ENCODE peak calls at places on chromosomes 1 and 21, in six cellular contexts. F, N, L, J, S and Q are unnamed samples. For H3K27me3 and H3K4me1, the result is how much of the 10 kb centered on the place peaks cover.

GRCh38 chr1:175015243-175015642 is 8.0 kb downstream of the MRPS14 start:
- DNase-seq in S (peak), N (no peak), L (no peak), F (no peak), J (no peak), Q (no peak)

GRCh38 chr1:87435484-87435883 is 106.8 kb downstream of the LMO4 start:
- DNase-seq in S (no peak), N (no peak), F (no peak), J (no peak), L (no peak), Q (no peak)

GRCh38 chr1:224065455-224065854 is 48.5 kb upstream of the FBXO28 start:
- DNase-seq in J (no peak), F (peak), N (no peak), L (no peak), S (peak), Q (no peak)

GRCh38 chr1:203244776-203245175 is 15.3 kb upstream of the CHIT1 start:
- DNase-seq in J (no peak), F (no peak), L (no peak), S (no peak), N (no peak), Q (no peak)

GRCh38 chr1:200410566-200410878 is 686 bp upstream of the ZNF281 start:
- DNase-seq in F (peak), S (no peak), N (peak), J (no peak), L (no peak), Q (no peak)

GRCh38 chr21:27756191-27756590 is 789.3 kb upstream of the ADAMTS5 start:
- DNase-seq in S (no peak), J (no peak), N (no peak), L (no peak), F (no peak), Q (no peak)

GRCh38 chr1:234863596-234863995 is 253.6 kb upstream of the IRF2BP2 start:
- DNase-seq in F (no peak), J (no peak), S (peak), N (no peak), L (no peak), Q (peak)

GRCh38 chr1:245751671-245752070 is 596.9 kb downstream of the KIF26B start:
- DNase-seq in L (no peak), J (no peak), S (no peak), F (no peak), N (no peak), Q (no peak)

GRCh38 chr1:167713330-167714081 is 8.3 kb upstream of the MPZL1 start:
- DNase-seq in F (peak), N (no peak), J (peak), S (peak), L (peak), Q (no peak)

GRCh38 chr1:117645343-117645742 is 39.5 kb downstream of the TENT5C start:
- DNase-seq in N (no peak), L (no peak), J (no peak), F (no peak), S (no peak), Q (no peak)

GRCh38 chr1:51070011-51070410 is 32.0 kb upstream of the C1orf185 start:
- DNase-seq in L (no peak), S (no peak), J (no peak), F (peak), N (no peak), Q (no peak)

GRCh38 chr1:197917813-197918646 is 858 bp downstream of the LHX9 start:
- DNase-seq in J (no peak), F (no peak), L (peak), N (no peak), S (no peak), Q (no peak)

GRCh38 chr1:152960452-152961044 is 9.9 kb upstream of the SPRR4 start:
- DNase-seq in S (no peak), J (no peak), F (no peak), L (no peak), N (no peak), Q (no peak)

GRCh38 chr1:111101854-111102642 is 37.8 kb downstream of the DRAM2 start:
- DNase-seq in S (no peak), L (peak), F (peak), J (no peak), N (no peak), Q (no peak)

DNA sequence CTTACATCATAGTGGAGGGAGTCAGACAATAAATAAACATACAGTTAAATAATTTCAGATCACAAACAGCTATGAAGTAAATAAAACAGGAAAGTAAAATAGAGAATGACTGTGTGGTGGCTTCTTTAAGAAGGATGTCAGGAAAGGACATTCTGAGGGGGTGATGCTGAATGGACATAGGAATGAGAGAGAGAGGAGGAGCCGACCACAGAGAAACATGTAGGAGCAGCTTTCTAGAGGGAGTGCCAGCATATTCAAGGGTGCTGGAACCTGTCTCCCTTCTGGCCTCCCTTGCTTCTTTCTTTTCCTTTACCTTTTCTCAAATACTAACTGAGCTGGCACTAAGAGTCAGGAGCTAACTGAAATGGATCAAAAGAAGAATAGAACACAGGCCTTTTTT is 20.5 kb upstream of the BCL10 start:
- DNase-seq in S (peak), L (no peak), N (no peak), J (no peak), F (no peak), Q (no peak)
- H3K27ac ChIP-seq in S (peak), L (no peak), N (no peak), J (no peak), F (no peak), Q (no peak)

DNA sequence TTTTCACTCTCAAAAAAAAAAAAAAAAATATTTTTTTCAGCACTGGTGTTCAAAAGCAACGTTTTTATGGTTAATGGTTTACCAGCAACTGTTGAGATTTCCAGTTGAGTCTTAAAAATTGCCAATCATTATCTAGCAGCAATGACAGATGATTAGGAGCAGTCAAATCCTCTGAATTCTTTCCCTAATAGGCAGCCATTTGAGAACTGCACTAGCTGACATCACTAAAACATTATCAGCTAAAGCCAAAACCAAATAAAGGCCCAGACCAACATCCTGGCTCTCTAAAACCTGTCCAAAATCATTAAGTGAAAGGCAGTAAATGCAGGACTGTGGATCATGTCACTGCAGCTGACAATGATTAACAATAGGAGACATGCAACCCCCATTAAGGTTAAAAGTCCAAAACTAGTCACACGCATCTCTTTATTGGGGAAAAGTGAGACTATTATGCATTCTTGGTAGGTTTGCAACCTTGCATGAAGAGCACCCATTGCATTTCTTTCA is 14.0 kb downstream of the SFPQ start:
- DNase-seq in J (no peak), F (no peak), S (no peak), L (no peak), N (no peak), Q (no peak)
- H3K27me3 ChIP-seq in J (under half), F (under half), S (under half), L (under half), N (under half), Q (under half)

GRCh38 chr1:61138305-61138704 is 55.9 kb downstream of the NFIA start:
- DNase-seq in L (no peak), N (no peak), S (no peak), J (no peak), F (no peak), Q (no peak)
- H3K4me1 ChIP-seq in L (under half), N (under half), S (under half), J (under half), F (under half), Q (half or more)

GRCh38 chr1:155761746-155762400 is 73.0 kb downstream of the DAP3 start:
- DNase-seq in N (no peak), S (no peak), J (no peak), F (no peak), L (no peak), Q (no peak)
- H3K27ac ChIP-seq in N (no peak), S (no peak), J (no peak), F (no peak), L (no peak), Q (no peak)

DNA sequence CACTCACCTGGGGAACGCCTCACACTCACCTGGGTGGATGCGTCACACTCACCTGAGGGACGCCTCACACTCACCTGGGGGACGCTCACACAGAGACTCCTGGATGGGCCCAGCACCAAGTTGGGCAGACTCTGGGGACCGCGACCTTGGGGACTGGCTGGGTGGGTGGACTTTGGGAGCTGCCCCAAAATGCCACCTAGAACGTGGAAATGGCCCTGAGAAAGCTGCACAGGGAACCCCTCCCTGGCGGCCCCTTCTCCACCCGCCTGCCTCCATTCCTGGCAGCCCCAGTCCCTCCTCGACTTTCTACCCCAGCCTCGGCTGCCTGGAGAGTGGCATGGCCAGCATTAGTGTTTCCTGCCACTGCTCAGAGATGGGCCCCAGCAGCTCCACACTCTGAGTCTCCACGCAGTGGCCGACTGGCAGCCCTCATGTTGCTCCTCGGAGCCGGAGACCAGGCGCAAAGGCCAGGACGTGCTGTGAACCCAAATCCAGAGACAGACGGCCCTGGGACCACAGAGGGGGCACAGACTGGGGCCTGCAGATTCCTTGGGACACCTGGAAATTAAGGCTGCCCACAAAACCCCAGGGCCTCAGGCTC is 46.5 kb upstream of the ACTRT2 start:
- DNase-seq in F (no peak), L (no peak), J (no peak), S (no peak), N (no peak), Q (peak)
- H3K27me3 ChIP-seq in F (under half), L (under half), J (under half), S (under half), N (under half), Q (under half)

DNA sequence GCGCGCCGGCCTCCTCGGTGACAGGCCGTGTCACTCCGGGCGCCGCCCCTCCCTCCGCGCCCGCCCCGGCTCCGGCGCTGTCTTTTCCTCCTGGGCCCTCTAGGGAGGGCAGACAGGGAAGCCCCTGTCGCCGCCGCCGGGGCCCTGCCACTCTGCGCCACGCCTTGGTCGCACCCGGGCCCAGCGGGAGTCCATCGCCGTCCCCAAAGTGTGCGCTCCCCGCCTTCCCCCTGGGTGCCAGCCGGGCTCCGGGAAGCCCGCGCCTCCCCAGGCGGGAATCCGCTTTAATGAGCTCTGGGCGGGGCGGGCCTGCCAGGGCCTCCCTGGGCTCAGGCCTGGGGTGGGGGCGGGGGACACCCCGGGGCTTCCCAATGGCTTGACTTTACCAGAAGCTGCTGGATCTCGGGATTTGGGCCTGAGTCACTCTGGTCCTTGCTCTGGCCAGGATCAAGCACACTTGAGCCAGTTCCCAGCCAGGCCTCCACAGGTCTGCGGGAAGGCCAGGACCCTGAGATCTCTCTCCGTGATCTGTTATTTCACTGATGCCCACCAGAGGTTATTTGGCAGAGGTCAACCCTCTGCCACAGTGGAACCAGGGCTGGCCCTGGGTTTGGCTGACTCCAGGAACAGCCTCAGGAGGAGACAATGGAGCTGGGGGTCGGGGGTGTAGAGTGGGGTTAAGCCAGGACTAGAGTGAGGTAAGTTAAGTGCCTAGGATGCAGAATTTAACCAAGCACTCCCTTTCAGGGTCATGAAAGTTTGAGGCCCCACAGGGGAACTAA is 178.4 kb upstream of the EDN2 start:
- DNase-seq in L (peak), N (no peak), F (peak), S (peak), J (peak), Q (no peak)
- H3K4me1 ChIP-seq in L (under half), N (under half), F (under half), S (under half), J (under half), Q (under half)

GRCh38 chr1:42117214-42117613 is 36.0 kb upstream of the GUCA2B start:
- DNase-seq in L (no peak), J (no peak), F (no peak), S (no peak), N (no peak), Q (no peak)
- H3K27ac ChIP-seq in L (no peak), J (no peak), F (no peak), S (no peak), N (no peak), Q (no peak)

DNA sequence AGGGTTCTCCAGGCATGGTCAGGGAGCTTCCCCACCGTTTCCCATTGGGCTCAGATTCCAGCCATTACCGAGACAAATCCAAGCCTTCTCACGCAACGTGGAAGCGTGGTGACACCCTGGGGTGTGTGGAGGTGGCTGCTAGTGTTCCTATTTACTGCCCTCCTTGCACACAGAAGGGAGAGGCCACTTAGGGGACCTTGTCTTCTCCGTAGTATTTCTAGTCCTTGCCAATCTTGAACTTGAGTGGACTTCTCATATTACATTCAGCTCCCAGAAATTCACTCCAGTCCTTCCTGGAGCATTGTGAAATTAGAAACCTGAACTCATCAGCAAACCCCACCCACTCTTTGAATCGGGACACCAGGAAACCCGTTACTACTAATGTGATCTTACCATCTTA is 131.7 kb downstream of the AJAP1 start:
- DNase-seq in F (no peak), J (no peak), N (no peak), L (no peak), S (no peak), Q (no peak)
- H3K27me3 ChIP-seq in F (under half), J (under half), N (under half), L (under half), S (under half), Q (under half)